ENCODE peak calls at places on chromosomes 3 and 15, in five cellular contexts. One of them, this sample, is unnamed. For H3K4me1, the result is how much of the 10 kb centered on the place peaks cover.

GRCh38 chr3:10088256-10088655 is 19.8 kb downstream of the FANCD2OS start:
- DNase-seq in IMR-90: no peak
- DNase-seq in H1: no peak
- DNase-seq in neuronal stem cell: no peak
- DNase-seq in H9: no peak
- DNase-seq in this sample: peak

GRCh38 chr3:146594843-146595482 is 10.2 kb downstream of the PLSCR5 start:
- DNase-seq in IMR-90: peak
- DNase-seq in neuronal stem cell: no peak
- DNase-seq in H9: no peak
- DNase-seq in H1: no peak
- DNase-seq in this sample: peak

GRCh38 chr3:186413615-186414415 is 51.8 kb upstream of the DGKG start:
- DNase-seq in H9: peak
- DNase-seq in IMR-90: no peak
- DNase-seq in H1: peak
- DNase-seq in neuronal stem cell: peak
- DNase-seq in this sample: no peak

GRCh38 chr3:111072016-111072891 is 638 bp downstream of the NECTIN3 start:
- DNase-seq in H9: peak
- DNase-seq in neuronal stem cell: no peak
- DNase-seq in H1: no peak
- DNase-seq in IMR-90: peak
- DNase-seq in this sample: peak

GRCh38 chr3:56754753-56755365 is 46.9 kb downstream of the ARHGEF3 start:
- DNase-seq in H9: no peak
- DNase-seq in neuronal stem cell: no peak
- DNase-seq in IMR-90: no peak
- DNase-seq in H1: no peak
- DNase-seq in this sample: no peak

GRCh38 chr3:94416768-94417167 is 353.9 kb downstream of the NSUN3 start:
- DNase-seq in H9: no peak
- DNase-seq in neuronal stem cell: no peak
- DNase-seq in IMR-90: peak
- DNase-seq in H1: no peak
- DNase-seq in this sample: no peak

GRCh38 chr15:64813075-64813474 is 12.4 kb downstream of the PIF1 start:
- DNase-seq in H9: peak
- DNase-seq in IMR-90: peak
- DNase-seq in neuronal stem cell: no peak
- DNase-seq in H1: no peak
- DNase-seq in this sample: no peak

GRCh38 chr15:57611938-57612337 is 20.2 kb downstream of the MYZAP start:
- DNase-seq in neuronal stem cell: no peak
- DNase-seq in H1: no peak
- DNase-seq in IMR-90: no peak
- DNase-seq in H9: no peak
- DNase-seq in this sample: no peak

DNA sequence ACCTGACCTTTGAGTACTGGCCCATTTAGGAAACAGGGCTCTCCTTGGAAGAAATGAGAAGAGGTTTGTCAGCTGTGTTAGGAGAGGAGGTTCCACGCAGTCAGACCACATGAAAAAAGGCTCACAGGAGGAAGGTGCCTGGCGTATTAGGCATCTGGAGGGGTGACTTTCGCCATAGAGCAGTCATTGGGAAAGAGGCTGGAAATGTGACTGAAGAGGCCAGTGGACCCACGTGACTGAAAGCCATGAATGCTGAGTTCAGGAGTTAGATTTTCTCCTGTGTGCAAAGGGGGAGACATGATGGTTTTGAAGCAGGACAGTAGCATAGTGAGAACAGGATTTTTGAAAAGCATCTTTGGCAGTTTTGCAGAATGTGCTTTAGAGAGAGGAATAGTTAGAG is 29.7 kb upstream of the RNF7 start:
- DNase-seq in H1: no peak
- DNase-seq in IMR-90: peak
- DNase-seq in neuronal stem cell: no peak
- DNase-seq in H9: no peak
- DNase-seq in this sample: no peak
- H3K4ac ChIP-seq in H1: no peak
- H3K4ac ChIP-seq in IMR-90: peak
- H3K4ac ChIP-seq in neuronal stem cell: no peak
- H3K4ac ChIP-seq in H9: no peak
- H3K4ac ChIP-seq in this sample: no peak

DNA sequence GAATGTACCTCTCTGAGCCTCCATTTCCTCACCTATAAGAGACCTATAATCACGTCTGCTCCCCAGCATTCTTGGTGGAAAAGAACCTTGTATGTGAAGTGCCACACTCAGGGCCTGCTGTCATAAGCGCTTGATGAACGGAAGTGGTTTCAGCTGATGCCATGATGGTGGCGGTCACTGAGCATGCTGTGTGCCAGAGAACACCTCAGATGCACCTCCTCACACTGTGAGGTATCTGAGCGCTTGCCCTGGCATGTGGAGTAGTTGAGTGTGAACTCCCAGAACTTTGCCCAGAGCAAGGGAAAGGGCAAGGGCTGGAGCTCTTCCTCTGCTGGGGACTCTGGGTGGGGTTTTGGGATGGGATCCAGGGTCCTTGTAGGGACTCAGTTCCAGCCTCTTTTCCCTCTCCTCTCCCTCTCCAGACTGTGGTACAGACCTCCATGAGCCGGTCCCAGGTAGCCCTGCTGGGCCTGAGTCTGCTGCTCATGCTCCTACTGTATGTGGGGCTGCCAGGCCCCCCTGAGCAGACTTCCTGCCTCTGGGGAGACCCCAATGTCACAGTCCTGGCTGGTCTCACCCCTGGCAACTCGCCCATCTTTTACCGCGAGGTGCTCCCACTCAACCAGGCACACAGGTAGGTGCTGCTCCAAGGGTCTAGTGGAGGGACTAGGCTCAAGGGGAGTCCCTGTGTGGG is 2.7 kb downstream of the ABHD14A start:
- DNase-seq in IMR-90: no peak
- DNase-seq in H9: no peak
- DNase-seq in neuronal stem cell: no peak
- DNase-seq in H1: no peak
- DNase-seq in this sample: no peak
- H3K4me1 ChIP-seq in IMR-90: under half
- H3K4me1 ChIP-seq in H9: under half
- H3K4me1 ChIP-seq in neuronal stem cell: under half
- H3K4me1 ChIP-seq in H1: under half
- H3K4me1 ChIP-seq in this sample: under half

GRCh38 chr3:169153614-169154013 is 509.9 kb downstream of the MECOM start:
- DNase-seq in H9: no peak
- DNase-seq in H1: no peak
- DNase-seq in IMR-90: no peak
- DNase-seq in neuronal stem cell: no peak
- DNase-seq in this sample: no peak
- H3K23ac ChIP-seq in H9: no peak
- H3K23ac ChIP-seq in H1: no peak
- H3K23ac ChIP-seq in IMR-90: no peak
- H3K23ac ChIP-seq in neuronal stem cell: no peak
- H3K23ac ChIP-seq in this sample: no peak

GRCh38 chr3:48990636-48991421 is 788 bp downstream of the P4HTM start:
- DNase-seq in neuronal stem cell: no peak
- DNase-seq in IMR-90: no peak
- DNase-seq in H1: no peak
- DNase-seq in H9: peak
- DNase-seq in this sample: peak
- H3K4ac ChIP-seq in neuronal stem cell: peak
- H3K4ac ChIP-seq in IMR-90: peak
- H3K4ac ChIP-seq in H1: peak
- H3K4ac ChIP-seq in H9: no peak
- H3K4ac ChIP-seq in this sample: peak

GRCh38 chr3:118557513-118557912 is 477.1 kb downstream of the IGSF11 start:
- DNase-seq in IMR-90: no peak
- DNase-seq in H9: no peak
- DNase-seq in neuronal stem cell: no peak
- DNase-seq in H1: no peak
- DNase-seq in this sample: no peak
- H3K4me1 ChIP-seq in IMR-90: under half
- H3K4me1 ChIP-seq in H9: under half
- H3K4me1 ChIP-seq in neuronal stem cell: under half
- H3K4me1 ChIP-seq in H1: under half
- H3K4me1 ChIP-seq in this sample: under half